ENCODE peak calls at places on chromosomes 6 and 20, in six cellular contexts. E is GM23338, Q is fibroblast of pulmonary artery, J is heart right ventricle, W is left ventricle myocardium inferior, K is cardiac fibroblast. U is an unnamed sample.

GRCh38 chr6:156777577-156777865 is 343 bp downstream of the ARID1B start:
- DNase-seq in E (no peak), Q (no peak), J (no peak), W (no peak), K (no peak), U (no peak)

GRCh38 chr6:122452509-122452908 is 19.1 kb downstream of the SERINC1 start:
- DNase-seq in E (peak; percentile 56), Q (no peak), J (no peak), W (no peak), K (no peak), U (no peak)

GRCh38 chr6:14601490-14601889 is 483.9 kb downstream of the CD83 start:
- DNase-seq in E (no peak), Q (no peak), J (no peak), W (no peak), K (no peak), U (peak; percentile 18)

GRCh38 chr6:44652551-44652950 is 265.0 kb downstream of the CDC5L start:
- DNase-seq in E (no peak), Q (no peak), J (no peak), W (no peak), K (no peak), U (no peak)

GRCh38 chr20:46293084-46293483 is 15.2 kb downstream of the CDH22 start:
- DNase-seq in E (peak; percentile 78), Q (peak; percentile 68), J (no peak), W (no peak), K (peak; percentile 63), U (peak; percentile 47)

GRCh38 chr6:26155066-26155925 is 68.1 kb downstream of the HFE start:
- DNase-seq in E (peak; percentile 60), Q (no peak), J (peak; percentile 50), W (peak; percentile 49), K (peak; percentile 38), U (peak; percentile 27)

GRCh38 chr20:53434662-53435061 is 159.0 kb downstream of the ZNF217 start:
- DNase-seq in E (no peak), Q (no peak), J (no peak), W (no peak), K (no peak), U (peak; percentile 4)

GRCh38 chr6:117195728-117196127 is 69.6 kb upstream of the VGLL2 start:
- DNase-seq in E (peak; percentile 17), Q (no peak), J (no peak), W (no peak), K (no peak), U (peak; percentile 66)

GRCh38 chr20:9285617-9286016 is 216.7 kb downstream of the PLCB4 start:
- DNase-seq in E (no peak), Q (no peak), J (no peak), W (no peak), K (no peak), U (no peak)

GRCh38 chr6:134741193-134741521 is 208.7 kb downstream of the ALDH8A1 start:
- DNase-seq in E (peak; percentile 52), Q (no peak), J (no peak), W (no peak), K (no peak), U (no peak)

GRCh38 chr6:154548130-154548830 is 37.8 kb upstream of the CNKSR3 start:
- DNase-seq in E (no peak), Q (peak; percentile 64), J (peak; percentile 21), W (peak; percentile 20), K (peak; percentile 40), U (no peak)

GRCh38 chr20:6711950-6712634 is 55.4 kb upstream of the BMP2 start:
- DNase-seq in E (no peak), Q (no peak), J (no peak), W (no peak), K (peak; percentile 23), U (peak; percentile 75)

GRCh38 chr6:26224940-26225847 is 138.0 kb downstream of the HFE start:
- DNase-seq in E (peak; percentile 84), Q (peak; percentile 94), J (no peak), W (no peak), K (peak; percentile 91), U (peak; percentile 80)

GRCh38 chr6:137080711-137081110 is 35.9 kb upstream of the IL20RA start:
- DNase-seq in E (peak; percentile 19), Q (no peak), J (no peak), W (no peak), K (no peak), U (no peak)

GRCh38 chr6:72524011-72524645 is 97.7 kb upstream of the KCNQ5 start:
- DNase-seq in E (no peak), Q (no peak), J (no peak), W (no peak), K (no peak), U (peak; percentile 58)

GRCh38 chr20:47336013-47336754 is 20.3 kb downstream of the ZMYND8 start:
- DNase-seq in E (no peak), Q (peak; percentile 87), J (peak; percentile 28), W (peak; percentile 53), K (peak; percentile 83), U (no peak)

GRCh38 chr6:137403443-137403842 is 90.8 kb downstream of the OLIG3 start:
- DNase-seq in E (no peak), Q (no peak), J (no peak), W (no peak), K (no peak), U (no peak)

GRCh38 chr6:56040271-56040670 is 164.9 kb upstream of the BMP5 start:
- DNase-seq in E (no peak), Q (peak; percentile 71), J (no peak), W (no peak), K (peak; percentile 81), U (peak; percentile 83)

GRCh38 chr6:75618437-75618836 is 16.8 kb downstream of the SENP6 start:
- DNase-seq in E (no peak), Q (no peak), J (no peak), W (no peak), K (no peak), U (no peak)

GRCh38 chr6:45378324-45378926 is 691 bp upstream of the SUPT3H start:
- DNase-seq in E (no peak), Q (no peak), J (peak; percentile 45), W (peak; percentile 45), K (no peak), U (no peak)

GRCh38 chr6:4871825-4872224 is 95.6 kb downstream of the CDYL start:
- DNase-seq in E (no peak), Q (no peak), J (no peak), W (no peak), K (no peak), U (no peak)
- H3K4me3 ChIP-seq in E (no peak overlapping the region), Q (no peak overlapping the region), J (no peak overlapping the region), W (no peak overlapping the region), K (no peak overlapping the region), U (no peak overlapping the region)

GRCh38 chr6:170301184-170301583 is 5.4 kb upstream of the FAM120B start:
- DNase-seq in E (no peak), Q (no peak), J (no peak), W (no peak), K (no peak), U (no peak)

GRCh38 chr6:170307080-170307545 is 555 bp downstream of the FAM120B start:
- DNase-seq in E (no peak), Q (no peak), J (no peak), W (no peak), K (no peak), U (no peak)

GRCh38 chr6:170308761-170309160 is 2.2 kb downstream of the FAM120B start:
- DNase-seq in E (no peak), Q (no peak), J (no peak), W (no peak), K (no peak), U (no peak)

GRCh38 chr6:170306324-170307079 is at the start of gene FAM120B:
- DNase-seq in E (peak; percentile 82), Q (peak; percentile 96), J (peak; percentile 98), W (peak; percentile 97), K (peak; percentile 95), U (peak; percentile 86)

GRCh38 chr6:170305772-170306323 is 710 bp upstream of the FAM120B start:
- DNase-seq in E (no peak), Q (no peak), J (no peak), W (no peak), K (no peak), U (no peak)
- H3K4me3 ChIP-seq in E (peak overlapping the region; percentile 76), Q (peak overlapping the region; percentile 93), J (peak overlapping the region; percentile 59), W (peak overlapping the region; percentile 98), K (peak overlapping the region; percentile 66), U (peak overlapping the region; percentile 89)

GRCh38 chr6:168892031-168892430 is 361.6 kb downstream of the THBS2 start:
- DNase-seq in E (peak; percentile 21), Q (no peak), J (no peak), W (no peak), K (no peak), U (no peak)

GRCh38 chr6:168896321-168896720 is 357.3 kb downstream of the THBS2 start:
- DNase-seq in E (no peak), Q (no peak), J (no peak), W (no peak), K (no peak), U (no peak)

GRCh38 chr6:168890306-168890995 is 363.2 kb downstream of the THBS2 start:
- DNase-seq in E (no peak), Q (no peak), J (no peak), W (no peak), K (no peak), U (no peak)

GRCh38 chr6:168901076-168901475 is 352.6 kb downstream of the THBS2 start:
- DNase-seq in E (no peak), Q (no peak), J (no peak), W (no peak), K (no peak), U (no peak)

GRCh38 chr6:168895102-168895812 is 358.4 kb downstream of the THBS2 start:
- DNase-seq in E (peak; percentile 88), Q (peak; percentile 78), J (peak; percentile 79), W (peak; percentile 78), K (peak; percentile 76), U (peak; percentile 65)
- H3K4me3 ChIP-seq in E (no peak overlapping the region), Q (no peak overlapping the region), J (no peak overlapping the region), W (peak overlapping the region; percentile 44), K (no peak overlapping the region), U (no peak overlapping the region)

DNA sequence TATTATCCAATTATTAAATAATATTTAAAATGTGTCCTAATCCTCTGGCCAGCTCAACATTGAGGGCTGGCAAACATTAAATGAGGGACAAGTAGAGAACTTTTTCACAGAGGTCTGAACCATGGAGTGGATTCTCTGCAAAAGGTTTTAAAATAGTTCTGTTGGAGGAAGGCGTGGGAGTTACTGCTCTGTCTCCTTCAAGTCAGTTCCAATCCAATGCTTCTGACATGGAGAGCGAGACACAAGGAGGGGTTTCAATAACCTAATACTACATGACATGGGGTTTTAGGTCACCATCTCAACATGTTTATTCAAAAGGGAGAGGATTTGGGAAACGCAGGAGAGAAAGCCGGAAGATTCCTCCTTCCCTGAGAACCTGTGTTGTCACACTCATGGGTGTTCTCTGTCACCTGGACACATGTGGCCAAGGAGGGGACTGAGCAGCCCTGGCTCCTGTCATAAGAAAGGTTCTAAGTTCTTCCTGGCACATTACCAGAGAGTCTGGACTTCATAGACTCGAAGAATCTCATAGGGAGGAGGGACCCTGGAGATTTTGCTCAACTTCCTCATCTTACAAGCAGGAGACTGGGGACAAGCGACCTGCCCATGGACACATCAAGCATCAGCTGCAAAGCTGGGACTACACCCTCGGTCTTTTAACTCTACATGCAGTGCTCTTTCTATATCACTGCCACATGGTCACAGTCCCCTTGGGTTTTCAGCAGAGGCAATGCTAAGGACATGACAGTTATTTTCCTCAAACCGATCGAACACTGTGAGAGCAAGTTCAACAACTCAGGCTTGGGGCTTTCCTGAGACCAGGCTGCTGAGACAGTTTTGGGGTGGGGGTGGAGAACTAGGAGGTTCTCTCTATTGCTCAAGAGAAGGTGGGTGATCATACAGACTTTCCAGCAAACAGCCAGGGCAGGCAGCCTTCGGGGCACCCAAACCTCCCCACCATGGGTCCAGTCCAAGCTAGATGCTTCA is 38.6 kb downstream of the PRDM1 start:
- DNase-seq in E (no peak), Q (no peak), J (no peak), W (no peak), K (no peak), U (no peak)
- H3K4me3 ChIP-seq in E (no peak overlapping the region), Q (no peak overlapping the region), J (no peak overlapping the region), W (no peak overlapping the region), K (no peak overlapping the region), U (no peak overlapping the region)